ENCODE peak calls at places on chromosomes 13 and 19, in ten cellular contexts. I is HepG2, Q is sigmoid colon, V is heart left ventricle, R is tibial nerve, N is Peyer's patch, A is A549, C is IMR-90, M is transverse colon, L is body of pancreas. H is an unnamed sample.

GRCh38 chr13:83325454-83325853 is 556.8 kb downstream of the SLITRK1 start:
- DNase-seq in L (no peak), A (no peak), C (peak; percentile 86), R (no peak), N (no peak), M (no peak), Q (no peak), I (no peak), V (no peak), H (no peak)

GRCh38 chr19:33302175-33302973 is at the start of gene CEBPA:
- DNase-seq in I (peak; percentile 78), R (peak; percentile 46), N (peak; percentile 91), V (peak; percentile 83), M (peak; percentile 88), A (peak; percentile 95), C (peak; percentile 72), Q (peak; percentile 94), L (peak; percentile 83), H (peak; percentile 93)

GRCh38 chr19:49073514-49074378 is 1.2 kb upstream of the KCNA7 start:
- DNase-seq in R (no peak), Q (no peak), I (peak; percentile 32), M (no peak), V (no peak), N (no peak), A (peak; percentile 65), C (no peak), L (no peak), H (no peak)

GRCh38 chr19:58543826-58544590 is at the start of gene TRIM28:
- DNase-seq in R (peak; percentile 98), L (peak; percentile 98), C (peak; percentile 99), A (peak; percentile 100), I (peak; percentile 96), M (peak; percentile 99), N (peak; percentile 99), Q (peak; percentile 99), V (peak; percentile 98), H (peak; percentile 99)

GRCh38 chr19:52398091-52398461 is 427 bp downstream of the ZNF528 start:
- DNase-seq in N (no peak), L (peak; percentile 2), Q (no peak), R (no peak), M (peak; percentile 8), I (peak; percentile 6), A (no peak), C (peak; percentile 1), V (no peak), H (no peak)

GRCh38 chr13:93951153-93951552 is 528.3 kb downstream of the DCT start:
- DNase-seq in L (no peak), Q (no peak), M (no peak), I (no peak), C (peak; percentile 26), V (no peak), A (no peak), R (no peak), N (no peak), H (no peak)

GRCh38 chr19:51148571-51148970 is 6.5 kb downstream of the SIGLEC7 start:
- DNase-seq in M (no peak), N (no peak), V (no peak), L (no peak), I (no peak), A (no peak), R (no peak), Q (no peak), C (no peak), H (no peak)

GRCh38 chr19:54507824-54508223 is 5.2 kb downstream of the LAIR2 start:
- DNase-seq in Q (no peak), A (no peak), I (peak; percentile 40), R (no peak), N (no peak), V (no peak), L (no peak), C (no peak), M (no peak), H (no peak)

GRCh38 chr19:47405197-47405550 is 14.2 kb downstream of the MEIS3 start:
- DNase-seq in L (no peak), V (no peak), I (no peak), N (no peak), A (no peak), Q (no peak), C (no peak), M (no peak), R (no peak), H (no peak)

GRCh38 chr19:6035026-6035425 is 57.1 kb upstream of the RANBP3 start:
- DNase-seq in A (no peak), V (no peak), R (no peak), N (no peak), M (no peak), L (no peak), I (no peak), Q (no peak), C (no peak), H (no peak)
- H3K27ac ChIP-seq in A (no peak overlapping the region), V (no peak overlapping the region), R (peak overlapping the region; percentile 92), N (no peak overlapping the region), M (no peak overlapping the region), L (no peak overlapping the region), I (no peak overlapping the region), Q (no peak overlapping the region), C (no peak overlapping the region), H (no peak overlapping the region)

GRCh38 chr13:105329359-105329758 is 1206.1 kb downstream of the EFNB2 start:
- DNase-seq in N (no peak), A (no peak), V (no peak), M (no peak), C (no peak), Q (no peak), I (no peak), L (no peak), R (no peak), H (no peak)
- TF ChIP-seq CTCF in N (no peak), A (no peak), V (no peak), M (no peak), C (no peak), Q (no peak), I (no peak), L (no peak), R (no peak), H (no peak)

GRCh38 chr19:16541526-16542044 is 652 bp downstream of the CHERP start:
- DNase-seq in V (no peak), L (no peak), M (no peak), A (no peak), C (peak; percentile 11), I (no peak), Q (no peak), N (no peak), R (no peak), H (no peak)

GRCh38 chr19:16542894-16543498 is 759 bp upstream of the CHERP start:
- DNase-seq in Q (no peak), C (no peak), I (no peak), N (no peak), V (no peak), L (no peak), R (no peak), M (no peak), A (no peak), H (no peak)

GRCh38 chr19:16544468-16545231 is 2.4 kb upstream of the CHERP start:
- DNase-seq in Q (no peak), I (no peak), A (no peak), N (no peak), L (no peak), R (no peak), C (no peak), M (no peak), V (no peak), H (no peak)

GRCh38 chr19:16540948-16541347 is 1.3 kb downstream of the CHERP start:
- DNase-seq in Q (no peak), C (no peak), N (no peak), A (no peak), R (no peak), L (no peak), M (no peak), V (no peak), I (peak; percentile 35), H (peak; percentile 82)

DNA sequence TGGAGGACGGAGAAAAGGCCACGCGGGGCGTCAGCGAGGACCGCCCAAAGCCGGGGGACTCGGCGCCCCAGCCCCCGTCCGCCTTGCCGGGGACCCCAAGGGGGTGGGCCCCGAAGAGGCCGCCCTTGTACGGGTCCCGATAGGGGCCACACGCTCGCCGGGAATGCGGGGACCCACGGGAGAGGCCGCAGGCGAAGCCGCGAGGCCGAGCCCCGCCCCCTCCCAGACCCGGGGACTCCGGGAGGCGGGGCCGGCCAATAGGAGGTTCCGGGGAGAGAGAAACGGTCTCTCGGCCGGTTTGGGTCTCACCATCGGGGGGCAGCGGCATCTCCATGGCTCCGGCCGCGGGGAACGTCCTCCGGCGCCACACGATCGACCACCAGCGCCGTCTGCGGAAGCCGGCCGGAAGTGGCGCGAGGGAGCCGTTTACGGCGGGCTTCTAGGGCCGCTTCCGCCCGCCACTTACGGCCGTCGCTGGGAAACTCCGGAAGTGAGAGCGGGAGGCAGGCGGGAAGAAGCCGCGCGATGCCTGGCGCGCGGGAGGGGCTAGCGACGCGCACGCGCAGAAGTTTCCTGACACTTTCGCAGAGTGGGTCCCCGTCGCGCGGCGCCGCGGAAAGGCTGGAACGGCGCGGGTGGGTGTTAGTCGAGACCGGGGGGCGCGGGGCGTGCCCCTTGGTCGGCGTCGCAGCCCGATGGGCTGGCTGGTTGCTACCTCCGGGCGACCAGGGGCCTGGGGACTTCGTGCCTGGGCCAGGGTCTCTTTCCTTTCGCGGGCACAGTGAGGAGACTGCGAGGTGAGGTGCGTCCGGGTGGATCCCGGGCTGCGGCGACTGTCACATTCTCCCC is at the start of gene CHERP:
- DNase-seq in R (peak; percentile 81), M (peak; percentile 95), L (peak; percentile 94), V (peak; percentile 97), A (peak; percentile 67), C (peak; percentile 91), Q (peak; percentile 96), N (peak; percentile 94), I (peak; percentile 87), H (peak; percentile 96)
- TF ChIP-seq POLR2A in R (peak; percentile 50), M (peak; percentile 84), L (peak; percentile 76), V (no peak), A (peak; percentile 73), C (peak; percentile 68), Q (peak; percentile 70), N (peak; percentile 52), I (peak; percentile 76), H (peak; percentile 76)

GRCh38 chr13:99326012-99326411 is 18.8 kb upstream of the GPR183 start:
- DNase-seq in L (no peak), N (no peak), Q (no peak), C (no peak), R (no peak), I (no peak), V (no peak), M (no peak), A (no peak), H (no peak)

GRCh38 chr13:99323488-99323887 is 16.3 kb upstream of the GPR183 start:
- DNase-seq in I (no peak), N (no peak), Q (no peak), R (no peak), C (peak; percentile 51), M (no peak), A (no peak), L (no peak), V (no peak), H (no peak)

GRCh38 chr13:99320693-99321481 is 13.7 kb upstream of the GPR183 start:
- DNase-seq in V (no peak), I (no peak), M (no peak), C (peak; percentile 88), Q (no peak), L (no peak), R (no peak), N (no peak), A (no peak), H (no peak)

GRCh38 chr13:99321709-99322108 is 14.5 kb upstream of the GPR183 start:
- DNase-seq in L (no peak), V (no peak), I (no peak), C (no peak), N (no peak), R (no peak), A (no peak), M (no peak), Q (no peak), H (no peak)

GRCh38 chr13:99322297-99323103 is 15.3 kb upstream of the GPR183 start:
- DNase-seq in N (no peak), A (no peak), V (no peak), R (no peak), L (no peak), Q (no peak), M (no peak), C (peak; percentile 89), I (no peak), H (no peak)
- H3K27ac ChIP-seq in N (peak overlapping the region; percentile 73), A (no peak overlapping the region), V (no peak overlapping the region), R (peak overlapping the region; percentile 44), L (no peak overlapping the region), Q (peak overlapping the region; percentile 45), M (peak overlapping the region; percentile 60), C (no peak overlapping the region), I (no peak overlapping the region), H (no peak overlapping the region)